ENCODE peak calls at places on chromosome 12, in six cellular contexts. Z is IMR-90, D is endothelial cell of umbilical vein, K is neural crest cell, Y is GM23338, N is GM10248. B is an unnamed sample.

GRCh38 chr12:48001426-48002178 is 2.7 kb downstream of the COL2A1 start:
- DNase-seq in N (no peak), Z (no peak), K (peak), D (peak), Y (peak), B (no peak)

GRCh38 chr12:121741743-121742142 is 29.2 kb downstream of the TMEM120B start:
- DNase-seq in Y (no peak), N (no peak), K (no peak), D (no peak), Z (no peak), B (no peak)

GRCh38 chr12:3490848-3491382 is at the start of gene PRMT8:
- DNase-seq in N (no peak), Z (no peak), K (peak), Y (peak), D (no peak), B (no peak)

GRCh38 chr12:53044052-53044581 is 5.7 kb upstream of the TNS2 start:
- DNase-seq in Y (peak), D (no peak), Z (no peak), N (no peak), K (no peak), B (no peak)

GRCh38 chr12:48817957-48818830 is at the start of gene CACNB3:
- DNase-seq in D (peak), Z (peak), Y (peak), N (peak), K (peak), B (no peak)

GRCh38 chr12:97745406-97746101 is 282.9 kb downstream of the RMST start:
- DNase-seq in D (no peak), Z (no peak), Y (no peak), K (no peak), N (no peak), B (no peak)

GRCh38 chr12:63163542-63163941 is 12.5 kb upstream of the AVPR1A start:
- DNase-seq in D (no peak), Y (no peak), N (no peak), Z (no peak), K (no peak), B (no peak)

GRCh38 chr12:80864046-80864735 is 73.5 kb downstream of the LIN7A start:
- DNase-seq in Z (peak), Y (no peak), N (no peak), K (no peak), D (no peak), B (no peak)

GRCh38 chr12:44774815-44775411 is 101.2 kb downstream of the NELL2 start:
- DNase-seq in D (peak), N (peak), Y (peak), K (peak), Z (peak), B (no peak)

GRCh38 chr12:104609083-104609844 is 152.5 kb downstream of the CHST11 start:
- DNase-seq in Z (no peak), K (no peak), Y (no peak), D (no peak), N (no peak), B (no peak)

GRCh38 chr12:5915511-5915910 is 29.5 kb downstream of the ANO2 start:
- DNase-seq in K (no peak), N (no peak), Y (no peak), Z (no peak), D (no peak), B (no peak)

GRCh38 chr12:21073822-21074460 is 57.1 kb upstream of the SLCO1B1 start:
- DNase-seq in Y (peak), D (no peak), Z (no peak), K (no peak), N (no peak), B (no peak)

GRCh38 chr12:102917026-102917787 is at the start of gene PAH:
- DNase-seq in K (no peak), N (peak), D (no peak), Z (no peak), Y (peak), B (no peak)
- TF ChIP-seq CTCF in K (peak), N (peak), D (no peak), Z (no peak), Y (peak), B (peak)

DNA sequence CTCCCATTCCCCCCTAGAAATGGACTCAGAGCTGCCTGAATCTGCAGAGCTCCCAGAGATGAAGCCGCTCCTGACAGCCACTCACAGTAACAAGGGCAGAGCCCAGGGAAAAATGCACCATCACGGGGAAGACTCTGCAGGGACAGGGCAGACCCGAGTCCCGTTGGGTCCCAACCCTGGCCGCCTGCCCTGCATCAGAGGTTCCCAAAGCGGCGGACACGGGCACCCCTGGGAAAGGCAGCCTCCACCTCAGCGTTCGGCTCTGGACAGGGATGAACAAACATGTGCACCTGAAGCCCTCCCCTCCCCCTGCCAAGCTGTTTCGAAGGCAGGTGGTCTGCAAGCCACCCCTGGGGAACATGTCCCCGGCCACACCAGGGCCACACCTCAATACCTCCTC is 320.4 kb downstream of the ADGRD1 start:
- DNase-seq in K (no peak), Z (no peak), D (no peak), Y (no peak), N (no peak), B (no peak)
- TF ChIP-seq CTCF in K (no peak), Z (no peak), D (no peak), Y (no peak), N (no peak), B (no peak)

DNA sequence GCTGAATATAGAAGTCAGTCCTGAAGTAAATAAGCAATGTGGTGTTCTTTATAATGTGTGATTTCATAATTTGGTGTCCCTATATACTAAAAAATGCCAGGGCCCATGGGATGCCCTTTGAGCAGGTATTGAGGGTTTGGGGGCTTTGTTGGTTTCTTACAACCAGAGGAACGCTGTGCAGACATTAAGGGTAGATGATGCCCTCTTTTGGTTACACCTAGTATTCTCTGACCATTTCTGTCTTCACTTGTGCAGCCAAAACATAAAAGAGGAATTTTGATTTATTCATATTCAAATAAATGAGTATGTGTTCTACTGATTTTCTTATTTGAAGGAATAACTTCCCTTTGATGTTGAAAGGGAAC is 3.0 kb downstream of the LGR5 start:
- DNase-seq in D (no peak), Z (no peak), N (no peak), K (no peak), Y (no peak), B (no peak)
- TF ChIP-seq CTCF in D (no peak), Z (no peak), N (no peak), K (no peak), Y (peak), B (no peak)

DNA sequence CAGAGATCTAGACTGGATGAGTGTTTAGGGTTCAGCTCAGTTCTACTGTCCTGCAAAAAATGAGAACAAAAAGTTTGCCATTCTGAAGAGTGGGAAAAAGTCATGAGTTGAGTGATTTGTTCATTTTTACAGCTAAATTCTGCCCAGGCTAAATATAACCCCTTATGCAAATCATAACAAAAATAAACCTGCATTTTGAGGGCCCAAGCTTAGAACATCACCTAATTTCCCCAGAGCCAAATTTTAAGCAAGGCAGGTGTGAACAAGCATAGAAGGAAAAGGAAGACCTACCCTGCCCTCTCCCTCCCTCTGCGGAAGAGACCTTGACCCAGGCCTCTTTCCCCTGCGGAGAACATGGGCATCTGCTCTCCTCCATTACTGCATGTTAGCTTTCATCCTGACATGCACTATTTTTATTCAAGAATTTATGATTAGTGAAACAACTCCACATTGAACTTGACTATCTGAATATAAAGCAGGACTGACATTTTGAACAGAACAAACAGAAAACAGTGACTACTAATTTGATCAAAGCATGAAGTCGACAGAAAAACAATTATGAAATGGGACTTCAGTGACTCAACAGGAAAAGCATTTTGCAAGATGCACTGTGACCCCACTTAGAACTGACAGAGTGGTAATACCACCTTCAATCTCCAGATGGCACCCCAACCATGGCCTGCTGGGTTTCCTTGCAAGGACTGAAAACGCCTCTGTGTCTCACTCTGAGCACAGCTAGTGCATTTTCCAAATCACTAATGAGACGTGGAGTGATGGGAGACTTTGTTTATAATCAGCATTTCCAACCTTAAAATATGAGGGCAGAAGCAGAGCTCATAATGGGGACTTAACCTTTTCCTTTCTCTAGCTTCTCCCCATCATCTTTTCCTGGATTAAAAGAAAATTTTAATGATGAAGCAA is 30.9 kb upstream of the SELPLG start:
- DNase-seq in Y (peak), N (peak), Z (peak), D (peak), K (peak), B (peak)
- TF ChIP-seq CTCF in Y (peak), N (peak), Z (peak), D (peak), K (peak), B (peak)

GRCh38 chr12:56864318-56864717 is 69.9 kb downstream of the SDR9C7 start:
- DNase-seq in K (no peak), Y (peak), D (no peak), Z (no peak), N (no peak), B (no peak)

GRCh38 chr12:56867216-56867615 is 67.0 kb downstream of the SDR9C7 start:
- DNase-seq in D (no peak), Y (peak), K (no peak), Z (no peak), N (no peak), B (no peak)

GRCh38 chr12:56866493-56866892 is 67.7 kb downstream of the SDR9C7 start:
- DNase-seq in K (no peak), Y (no peak), Z (no peak), N (no peak), D (no peak), B (no peak)

GRCh38 chr12:56862264-56862663 is 71.9 kb downstream of the SDR9C7 start:
- DNase-seq in D (no peak), Z (no peak), K (no peak), N (no peak), Y (no peak), B (no peak)

DNA sequence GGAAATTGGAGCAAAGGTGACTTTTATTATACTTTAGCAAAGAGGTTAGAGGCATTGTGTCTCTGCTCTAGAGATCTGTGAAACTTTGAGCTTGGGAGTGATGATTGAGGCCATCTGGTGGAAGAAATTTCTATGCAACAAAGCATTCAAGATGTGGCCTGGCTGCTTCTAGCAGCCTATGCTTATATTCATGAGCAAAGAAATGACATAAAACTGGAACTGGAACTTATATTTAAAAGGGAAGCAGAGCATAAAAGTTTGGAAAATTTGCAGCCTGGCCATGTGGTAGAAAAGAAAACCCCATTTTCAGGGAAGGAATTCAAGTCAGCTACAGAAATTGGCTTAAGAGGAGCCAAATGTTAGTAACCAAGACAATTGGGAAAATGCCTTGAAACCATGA is 70.4 kb downstream of the SDR9C7 start:
- DNase-seq in D (no peak), K (no peak), Z (no peak), Y (peak), N (no peak), B (no peak)
- TF ChIP-seq CTCF in D (no peak), K (no peak), Z (no peak), Y (no peak), N (no peak), B (no peak)

GRCh38 chr12:26711569-26711968 is 121.4 kb downstream of the ITPR2 start:
- DNase-seq in N (no peak), K (no peak), D (no peak), Y (no peak), Z (no peak), B (no peak)

GRCh38 chr12:26711072-26711471 is 121.9 kb downstream of the ITPR2 start:
- DNase-seq in D (no peak), Z (no peak), Y (no peak), N (no peak), K (no peak), B (no peak)

GRCh38 chr12:26715232-26715631 is 117.8 kb downstream of the ITPR2 start:
- DNase-seq in Y (no peak), K (no peak), D (no peak), N (no peak), Z (no peak), B (no peak)

GRCh38 chr12:26712892-26713291 is 120.1 kb downstream of the ITPR2 start:
- DNase-seq in K (no peak), Z (no peak), N (no peak), D (no peak), Y (peak), B (no peak)

GRCh38 chr12:26713885-26714383 is 119.1 kb downstream of the ITPR2 start:
- DNase-seq in K (no peak), Z (no peak), D (no peak), Y (no peak), N (peak), B (peak)
- TF ChIP-seq CTCF in K (no peak), Z (no peak), D (no peak), Y (no peak), N (no peak), B (no peak)

GRCh38 chr12:114693532-114693931 is 9.6 kb upstream of the TBX3 start:
- DNase-seq in N (no peak), D (no peak), K (no peak), Z (no peak), Y (no peak), B (no peak)

GRCh38 chr12:114691196-114691595 is 7.2 kb upstream of the TBX3 start:
- DNase-seq in Z (no peak), D (no peak), N (no peak), K (no peak), Y (no peak), B (no peak)

GRCh38 chr12:114694436-114695304 is 10.7 kb upstream of the TBX3 start:
- DNase-seq in Z (no peak), D (no peak), N (no peak), Y (peak), K (no peak), B (no peak)

GRCh38 chr12:114691810-114692557 is 8.0 kb upstream of the TBX3 start:
- DNase-seq in Y (peak), Z (no peak), N (no peak), K (no peak), D (no peak), B (no peak)

DNA sequence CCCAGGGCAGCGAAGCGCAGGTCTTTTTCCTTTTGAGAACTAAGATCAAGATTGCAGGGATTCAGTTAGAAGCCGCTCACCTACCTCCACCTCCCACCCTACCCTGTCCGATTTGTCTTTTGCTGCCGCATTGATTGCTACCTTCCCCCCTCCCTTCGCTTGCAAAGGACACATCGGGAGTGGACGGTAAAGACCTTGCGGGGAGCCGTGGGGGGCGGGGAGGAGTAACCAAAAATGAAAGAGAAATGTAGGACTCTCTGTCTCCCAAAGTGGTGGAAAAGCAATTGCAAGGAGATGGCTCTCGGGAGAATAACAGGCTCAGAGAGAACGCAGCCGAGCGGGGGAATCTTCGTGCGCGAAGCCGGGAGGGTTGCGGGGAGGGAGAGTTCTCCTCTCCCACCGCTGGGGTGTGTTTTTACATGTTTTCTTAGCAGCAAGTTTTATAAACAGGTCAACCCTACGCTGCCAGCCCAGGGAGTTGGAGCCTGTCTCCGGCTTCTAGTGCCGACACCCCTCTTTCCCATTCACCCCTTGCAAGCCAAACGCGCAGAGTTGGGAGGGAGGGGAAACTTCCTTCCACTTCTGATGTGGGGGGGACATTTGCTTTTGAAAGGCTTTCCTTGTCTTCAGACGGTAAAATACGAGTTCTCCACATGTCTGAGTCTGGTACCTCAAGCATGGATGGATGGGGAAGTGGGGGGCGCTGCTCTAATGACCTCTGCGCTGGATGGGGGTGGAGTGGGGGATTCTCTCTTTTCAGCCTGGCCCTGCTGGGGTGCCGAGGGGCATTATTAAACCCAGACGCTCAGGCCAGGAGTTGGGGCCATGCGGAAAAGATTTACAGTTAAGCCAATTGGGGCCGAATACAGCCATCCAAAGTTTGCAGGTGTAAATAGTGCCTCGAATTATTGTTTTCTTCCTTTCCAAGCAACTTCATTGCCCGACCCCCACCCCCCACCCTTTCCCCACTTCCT is 8.9 kb upstream of the TBX3 start:
- DNase-seq in N (no peak), Z (no peak), Y (peak), K (no peak), D (no peak), B (no peak)
- TF ChIP-seq CTCF in N (no peak), Z (peak), Y (no peak), K (peak), D (no peak), B (no peak)

DNA sequence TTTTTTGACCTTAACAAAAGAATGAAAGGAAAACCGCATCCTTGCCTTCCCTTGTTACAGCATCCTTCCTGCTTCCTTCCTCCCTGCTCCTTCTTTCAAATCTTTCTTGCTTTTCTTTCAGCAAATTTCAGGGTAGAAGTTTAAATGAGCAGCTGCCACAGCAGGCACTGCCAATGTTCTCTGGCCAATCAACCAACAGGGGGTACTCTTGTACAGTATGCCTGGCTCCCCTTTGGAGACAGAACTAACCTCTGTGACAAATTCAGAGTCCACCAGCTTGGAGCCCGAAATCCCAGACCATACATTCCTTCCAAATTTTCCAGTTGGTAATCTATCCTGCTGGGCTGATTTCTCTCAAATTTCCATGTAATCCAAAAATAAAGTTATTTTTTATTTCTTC is 609.8 kb upstream of the LMO3 start:
- DNase-seq in Z (no peak), D (no peak), K (no peak), Y (peak), N (no peak), B (no peak)
- TF ChIP-seq CTCF in Z (no peak), D (no peak), K (no peak), Y (peak), N (no peak), B (no peak)

B was measured in GM12864.